ENCODE peak calls at places on chromosomes 7 and 10, in ten cellular contexts. J is NCI-H524 treated with DMSO at 0.1 percent for 48 hours; E is GDM1; W is epithelial cell of esophagus; U is HT-29; I is GM19239; Y is central memory CD4-positive, alpha-beta T cell; M is Calu3; C is CD8-positive, alpha-beta memory T cell; K is suprapubic skin. B is an unnamed sample.

GRCh38 chr7:75652788-75653187 is 86.0 kb downstream of the HIP1 start:
- DNase-seq in C (no peak), M (no peak), J (no peak), Y (no peak), E (no peak), U (no peak), I (no peak), W (no peak), K (no peak), B (peak)

GRCh38 chr10:89202033-89202425 is 5.1 kb downstream of the CH25H start:
- DNase-seq in I (no peak), W (peak), C (no peak), Y (no peak), E (no peak), U (no peak), J (no peak), K (no peak), M (no peak), B (no peak)

GRCh38 chr7:102300643-102301211 is 14.1 kb downstream of the SH2B2 start:
- DNase-seq in K (no peak), U (no peak), E (no peak), C (no peak), I (no peak), W (no peak), Y (no peak), M (no peak), J (no peak), B (no peak)

GRCh38 chr7:120841608-120842007 is 16.3 kb downstream of the TSPAN12 start:
- DNase-seq in W (no peak), Y (no peak), K (no peak), J (no peak), M (no peak), U (no peak), I (no peak), E (no peak), C (no peak), B (no peak)

GRCh38 chr10:86652361-86653202 is 1.8 kb upstream of the OPN4 start:
- DNase-seq in K (peak), E (no peak), I (no peak), U (no peak), C (no peak), Y (no peak), J (peak), W (no peak), M (no peak), B (no peak)

GRCh38 chr10:121132278-121132672 is 281.1 kb downstream of the WDR11 start:
- DNase-seq in I (no peak), C (no peak), E (no peak), M (no peak), K (no peak), J (no peak), Y (no peak), U (no peak), W (no peak), B (no peak)

GRCh38 chr7:14635955-14636354 is 266.6 kb downstream of the DGKB start:
- DNase-seq in W (no peak), K (no peak), J (no peak), C (no peak), M (no peak), Y (no peak), E (no peak), U (peak), I (no peak), B (no peak)

GRCh38 chr7:102412548-102412947 is 16.4 kb downstream of the PRKRIP1 start:
- DNase-seq in I (no peak), M (no peak), J (no peak), E (peak), U (peak), Y (peak), W (peak), K (no peak), C (no peak), B (no peak)

GRCh38 chr7:95871078-95871848 is 98.9 kb downstream of the DYNC1I1 start:
- DNase-seq in W (peak), I (no peak), U (peak), M (peak), C (no peak), K (no peak), J (no peak), E (no peak), Y (no peak), B (peak)

GRCh38 chr7:42843209-42843800 is 68.6 kb downstream of the C7orf25 start:
- DNase-seq in W (peak), C (no peak), Y (no peak), U (peak), E (no peak), M (peak), J (no peak), K (no peak), I (no peak), B (peak)

GRCh38 chr10:6536102-6536501 is 44.0 kb downstream of the PRKCQ start:
- DNase-seq in U (no peak), M (no peak), Y (no peak), I (no peak), E (no peak), W (no peak), K (no peak), J (no peak), C (no peak), B (no peak)

GRCh38 chr10:47095848-47096612 is 184.8 kb downstream of the PTPN20 start:
- DNase-seq in U (no peak), K (no peak), Y (no peak), J (no peak), W (no peak), C (no peak), M (no peak), E (no peak), I (no peak), B (no peak)

GRCh38 chr10:72315054-72315453 is 39.7 kb downstream of the DNAJB12 start:
- DNase-seq in J (no peak), I (no peak), K (no peak), E (no peak), W (peak), M (no peak), Y (no peak), U (no peak), C (no peak), B (no peak)

GRCh38 chr7:94395141-94396041 is 696 bp downstream of the COL1A2 start:
- DNase-seq in Y (peak), M (peak), W (peak), U (peak), K (peak), J (peak), I (peak), E (peak), C (no peak), B (peak)

GRCh38 chr7:111942450-111943081 is 263.6 kb downstream of the DOCK4 start:
- DNase-seq in E (no peak), C (no peak), U (no peak), Y (no peak), K (no peak), M (no peak), W (no peak), I (no peak), J (no peak), B (no peak)

GRCh38 chr7:100171840-100172239 is 3.4 kb upstream of the GAL3ST4 start:
- DNase-seq in C (no peak), M (no peak), U (no peak), J (no peak), W (no peak), Y (no peak), E (no peak), I (no peak), K (no peak), B (no peak)

GRCh38 chr7:17626215-17626614 is 314.1 kb downstream of the SNX13 start:
- DNase-seq in I (no peak), K (no peak), C (no peak), W (no peak), J (peak), E (no peak), U (peak), Y (no peak), M (no peak), B (no peak)

GRCh38 chr7:80941206-80941758 is 22.4 kb upstream of the SEMA3C start:
- DNase-seq in M (no peak), K (no peak), E (no peak), U (peak), J (no peak), C (no peak), Y (no peak), I (no peak), W (peak), B (no peak)

GRCh38 chr7:691361-692045 is 35.0 kb upstream of the DNAAF5 start:
- DNase-seq in E (no peak), Y (no peak), C (no peak), I (no peak), U (no peak), M (no peak), K (no peak), W (no peak), J (no peak), B (no peak)

GRCh38 chr10:132407243-132407746 is 10.3 kb downstream of the PWWP2B start:
- DNase-seq in C (no peak), U (peak), Y (no peak), W (no peak), E (no peak), K (no peak), I (no peak), J (no peak), M (peak), B (peak)

GRCh38 chr10:34244787-34245484 is 570.2 kb downstream of the PARD3 start:
- DNase-seq in E (no peak), I (no peak), W (peak), C (no peak), Y (no peak), U (no peak), K (no peak), M (no peak), J (no peak), B (no peak)

GRCh38 chr10:27244976-27245375 is 4.4 kb upstream of the ACBD5 start:
- DNase-seq in W (no peak), J (no peak), I (no peak), Y (no peak), U (no peak), K (no peak), M (no peak), E (no peak), C (no peak), B (no peak)

GRCh38 chr7:127831312-127832212 is 179.6 kb downstream of the SND1 start:
- DNase-seq in K (no peak), I (no peak), E (no peak), J (peak), C (no peak), W (no peak), M (no peak), Y (no peak), U (no peak), B (no peak)

GRCh38 chr10:980468-980867 is 7.8 kb upstream of the GTPBP4 start:
- DNase-seq in U (no peak), C (no peak), J (no peak), W (no peak), I (no peak), M (no peak), Y (no peak), E (no peak), K (no peak), B (no peak)

GRCh38 chr7:138865843-138866242 is 67.8 kb upstream of the ATP6V0A4 start:
- DNase-seq in K (no peak), I (peak), J (no peak), Y (peak), M (peak), C (no peak), W (peak), E (peak), U (peak), B (no peak)

GRCh38 chr7:133135451-133135850 is 53.6 kb upstream of the CHCHD3 start:
- DNase-seq in M (no peak), I (no peak), W (peak), K (no peak), C (no peak), E (no peak), Y (no peak), U (no peak), J (no peak), B (no peak)

GRCh38 chr7:151275813-151276577 is 27.5 kb upstream of the SMARCD3 start:
- DNase-seq in U (no peak), Y (no peak), E (no peak), J (no peak), I (no peak), C (peak), M (no peak), K (no peak), W (no peak), B (no peak)

GRCh38 chr10:70546585-70546984 is 56.0 kb downstream of the PRF1 start:
- DNase-seq in U (no peak), W (no peak), J (no peak), I (no peak), C (no peak), E (no peak), K (no peak), M (no peak), Y (no peak), B (no peak)

GRCh38 chr10:125084191-125085186 is 75.9 kb downstream of the CTBP2 start:
- DNase-seq in U (peak), M (peak), K (peak), C (no peak), E (no peak), I (no peak), Y (no peak), J (no peak), W (peak), B (peak)

GRCh38 chr10:126041804-126042231 is 145.5 kb downstream of the FANK1 start:
- DNase-seq in K (peak), Y (peak), I (peak), U (peak), C (peak), M (peak), W (peak), E (peak), J (no peak), B (peak)

GRCh38 chr10:128013626-128014025 is 106.7 kb downstream of the PTPRE start:
- DNase-seq in C (no peak), E (no peak), K (no peak), W (peak), U (no peak), J (no peak), I (no peak), Y (no peak), M (no peak), B (no peak)

GRCh38 chr7:99707096-99707495 is 27.3 kb upstream of the CYP3A5 start:
- DNase-seq in Y (no peak), J (no peak), W (peak), E (no peak), I (no peak), K (no peak), M (no peak), U (no peak), C (no peak), B (no peak)

GRCh38 chr10:88652621-88653020 is 11.6 kb upstream of the LIPF start:
- DNase-seq in J (no peak), I (no peak), K (no peak), Y (no peak), U (no peak), M (no peak), W (no peak), C (no peak), E (no peak), B (no peak)

GRCh38 chr10:86376852-86377796 is 10.5 kb upstream of the GRID1 start:
- DNase-seq in E (peak), C (peak), J (no peak), K (peak), M (peak), I (peak), W (peak), Y (peak), U (peak), B (peak)

GRCh38 chr10:100130786-100131185 is 49.1 kb upstream of the CPN1 start:
- DNase-seq in C (no peak), E (no peak), I (no peak), U (no peak), Y (no peak), M (no peak), J (no peak), W (no peak), K (no peak), B (no peak)

GRCh38 chr10:34370121-34370520 is 445.0 kb downstream of the PARD3 start:
- DNase-seq in C (no peak), U (no peak), K (no peak), M (no peak), W (no peak), Y (no peak), I (no peak), J (no peak), E (no peak), B (no peak)

GRCh38 chr10:131841669-131842139 is 59.1 kb upstream of the PPP2R2D start:
- DNase-seq in I (no peak), K (peak), Y (no peak), W (no peak), M (no peak), E (no peak), C (no peak), U (no peak), J (no peak), B (no peak)

GRCh38 chr10:17430647-17431355 is 23.6 kb downstream of the ST8SIA6 start:
- DNase-seq in C (peak), I (no peak), Y (peak), U (peak), M (peak), J (no peak), W (peak), E (peak), K (no peak), B (peak)

GRCh38 chr7:47714669-47715607 is 133.0 kb upstream of the TNS3 start:
- DNase-seq in J (no peak), W (no peak), I (peak), K (no peak), C (no peak), U (no peak), Y (no peak), E (no peak), M (no peak), B (no peak)

GRCh38 chr10:5323446-5323845 is 41.3 kb upstream of the UCN3 start:
- DNase-seq in M (no peak), U (no peak), W (peak), C (no peak), J (no peak), I (no peak), Y (no peak), E (no peak), K (no peak), B (no peak)